ENCODE peak calls at places on chromosome 18, in seven cellular contexts. Y, M, S, L, R, E and T are unnamed samples.

GRCh38 chr18:26526128-26526965 is 22.0 kb downstream of the KCTD1 start:
- DNase-seq in Y (no peak), M (no peak), S (no peak), L (no peak), R (no peak), E (no peak), T (no peak)

GRCh38 chr18:13521418-13521817 is 204.9 kb downstream of the FAM210A start:
- DNase-seq in Y (no peak), M (no peak), S (no peak), L (no peak), R (no peak), E (no peak), T (no peak)

GRCh38 chr18:34117319-34117718 is 107.4 kb downstream of the NOL4 start:
- DNase-seq in Y (no peak), M (no peak), S (no peak), L (no peak), R (no peak), E (no peak), T (no peak)

GRCh38 chr18:26215247-26215970 is 10.8 kb upstream of the TAF4B start:
- DNase-seq in Y (no peak), M (no peak), S (no peak), L (peak), R (peak), E (no peak), T (no peak)

GRCh38 chr18:35045121-35045520 is 3.9 kb downstream of the MAPRE2 start:
- DNase-seq in Y (no peak), M (no peak), S (no peak), L (no peak), R (no peak), E (no peak), T (peak)

GRCh38 chr18:44771957-44772917 is 91.5 kb downstream of the SETBP1 start:
- DNase-seq in Y (peak), M (no peak), S (peak), L (no peak), R (no peak), E (peak), T (no peak)

GRCh38 chr18:9135912-9136314 is 668 bp upstream of the ANKRD12 start:
- DNase-seq in Y (no peak), M (peak), S (no peak), L (peak), R (no peak), E (no peak), T (peak)

GRCh38 chr18:28766027-28766426 is 589.1 kb upstream of the CDH2 start:
- DNase-seq in Y (no peak), M (no peak), S (no peak), L (no peak), R (no peak), E (no peak), T (no peak)

GRCh38 chr18:3451989-3452749 is 2.2 kb downstream of the TGIF1 start:
- DNase-seq in Y (peak), M (no peak), S (peak), L (no peak), R (no peak), E (peak), T (peak)

GRCh38 chr18:44552706-44553105 is 128.0 kb upstream of the SETBP1 start:
- DNase-seq in Y (no peak), M (no peak), S (no peak), L (no peak), R (no peak), E (no peak), T (no peak)

GRCh38 chr18:13445241-13445897 is 226.8 kb downstream of the LDLRAD4 start:
- DNase-seq in Y (no peak), M (no peak), S (no peak), L (no peak), R (no peak), E (peak), T (no peak)

GRCh38 chr18:58223717-58224424 is 179.8 kb downstream of the NEDD4L start:
- DNase-seq in Y (no peak), M (peak), S (no peak), L (no peak), R (no peak), E (peak), T (peak)

GRCh38 chr18:52160652-52161051 is 179.3 kb upstream of the DCC start:
- DNase-seq in Y (no peak), M (no peak), S (no peak), L (no peak), R (no peak), E (no peak), T (no peak)

GRCh38 chr18:12595571-12596255 is 62.2 kb downstream of the SPIRE1 start:
- DNase-seq in Y (no peak), M (no peak), S (no peak), L (no peak), R (no peak), E (no peak), T (no peak)

GRCh38 chr18:59437851-59438250 is 78.8 kb upstream of the LMAN1 start:
- DNase-seq in Y (no peak), M (no peak), S (no peak), L (no peak), R (no peak), E (no peak), T (no peak)

GRCh38 chr18:66344227-66344626 is 259.7 kb downstream of the CDH19 start:
- DNase-seq in Y (no peak), M (no peak), S (no peak), L (no peak), R (no peak), E (no peak), T (no peak)

GRCh38 chr18:55552498-55553189 is 35.3 kb downstream of the TCF4 start:
- DNase-seq in Y (no peak), M (no peak), S (no peak), L (no peak), R (no peak), E (no peak), T (no peak)

GRCh38 chr18:70333757-70334156 is 44.9 kb downstream of the SOCS6 start:
- DNase-seq in Y (no peak), M (peak), S (no peak), L (no peak), R (no peak), E (no peak), T (no peak)
- TF ChIP-seq POLR2A in Y (no peak), M (no peak), S (no peak), L (no peak), R (no peak), E (no peak), T (no peak)

GRCh38 chr18:48575658-48576453 is 37.0 kb downstream of the CTIF start:
- DNase-seq in Y (no peak), M (no peak), S (no peak), L (no peak), R (no peak), E (peak), T (no peak)
- TF ChIP-seq POLR2A in Y (no peak), M (no peak), S (no peak), L (no peak), R (no peak), E (no peak), T (no peak)

GRCh38 chr18:22167471-22168151 is 1.8 kb upstream of the GATA6 start:
- DNase-seq in Y (peak), M (peak), S (no peak), L (no peak), R (no peak), E (no peak), T (peak)
- TF ChIP-seq POLR2A in Y (peak), M (no peak), S (no peak), L (no peak), R (no peak), E (no peak), T (no peak)

DNA sequence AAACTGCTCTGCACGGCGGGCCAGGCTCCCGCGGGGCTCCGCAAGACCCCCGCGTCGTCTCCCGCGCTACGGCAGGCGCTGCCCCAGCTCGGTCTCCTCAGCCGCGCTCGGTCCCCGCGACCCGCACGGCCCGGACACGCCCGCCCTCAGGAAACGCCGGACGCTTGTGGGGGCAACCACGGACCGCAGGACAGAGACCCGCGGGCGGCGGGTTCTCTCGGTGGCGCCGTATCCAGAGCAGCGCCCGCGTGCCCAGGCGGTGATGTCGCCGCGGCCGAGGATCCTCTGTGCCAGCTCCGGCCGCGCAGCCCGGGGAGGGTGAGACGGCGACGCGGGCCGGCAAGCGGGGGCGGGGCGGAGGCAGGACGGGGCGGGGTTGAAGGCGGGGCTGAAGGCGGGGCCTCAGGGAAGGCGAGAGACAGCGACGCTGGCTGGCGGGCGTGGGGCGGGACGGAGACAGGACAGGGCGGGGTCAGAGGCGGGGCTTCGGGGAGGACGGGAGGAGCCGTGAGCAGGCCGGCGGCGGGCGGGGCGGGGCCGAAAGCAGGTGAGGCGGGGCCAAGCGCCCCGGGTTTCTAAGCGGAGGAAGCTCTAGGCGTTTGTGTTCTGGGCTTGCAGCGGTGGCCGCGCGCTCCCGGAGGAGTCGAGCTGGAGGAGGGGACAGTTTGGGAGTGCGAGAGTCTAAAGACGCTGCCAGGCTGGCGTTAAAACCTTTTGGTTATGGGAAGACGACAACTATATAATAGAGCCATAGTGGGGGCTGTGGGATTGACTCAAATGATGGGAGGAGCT is at the start of gene DSEL:
- DNase-seq in Y (peak), M (peak), S (peak), L (peak), R (peak), E (peak), T (peak)
- TF ChIP-seq POLR2A in Y (peak), M (peak), S (peak), L (no peak), R (no peak), E (no peak), T (no peak)

DNA sequence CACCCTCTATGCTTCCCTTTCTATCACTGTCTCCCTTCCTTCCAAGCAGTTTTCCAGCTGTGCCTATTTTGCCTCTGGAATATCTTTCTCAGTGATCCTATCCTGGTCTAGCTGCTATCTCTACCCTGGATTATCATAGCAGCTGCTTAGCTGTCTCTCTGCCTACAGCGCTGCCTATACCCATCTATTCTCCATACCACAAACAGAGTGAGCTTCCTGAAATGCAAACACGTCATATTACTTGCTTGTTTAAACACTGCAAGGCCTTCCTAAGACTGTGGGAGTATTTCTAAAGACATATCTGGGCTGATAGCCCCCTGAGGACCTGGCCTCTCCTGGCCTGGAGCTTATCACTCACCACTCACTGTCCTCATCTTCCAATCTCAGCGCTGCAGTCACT is 220.1 kb downstream of the NAPG start:
- DNase-seq in Y (no peak), M (no peak), S (no peak), L (no peak), R (no peak), E (no peak), T (no peak)
- TF ChIP-seq POLR2A in Y (no peak), M (no peak), S (no peak), L (no peak), R (no peak), E (no peak), T (no peak)

DNA sequence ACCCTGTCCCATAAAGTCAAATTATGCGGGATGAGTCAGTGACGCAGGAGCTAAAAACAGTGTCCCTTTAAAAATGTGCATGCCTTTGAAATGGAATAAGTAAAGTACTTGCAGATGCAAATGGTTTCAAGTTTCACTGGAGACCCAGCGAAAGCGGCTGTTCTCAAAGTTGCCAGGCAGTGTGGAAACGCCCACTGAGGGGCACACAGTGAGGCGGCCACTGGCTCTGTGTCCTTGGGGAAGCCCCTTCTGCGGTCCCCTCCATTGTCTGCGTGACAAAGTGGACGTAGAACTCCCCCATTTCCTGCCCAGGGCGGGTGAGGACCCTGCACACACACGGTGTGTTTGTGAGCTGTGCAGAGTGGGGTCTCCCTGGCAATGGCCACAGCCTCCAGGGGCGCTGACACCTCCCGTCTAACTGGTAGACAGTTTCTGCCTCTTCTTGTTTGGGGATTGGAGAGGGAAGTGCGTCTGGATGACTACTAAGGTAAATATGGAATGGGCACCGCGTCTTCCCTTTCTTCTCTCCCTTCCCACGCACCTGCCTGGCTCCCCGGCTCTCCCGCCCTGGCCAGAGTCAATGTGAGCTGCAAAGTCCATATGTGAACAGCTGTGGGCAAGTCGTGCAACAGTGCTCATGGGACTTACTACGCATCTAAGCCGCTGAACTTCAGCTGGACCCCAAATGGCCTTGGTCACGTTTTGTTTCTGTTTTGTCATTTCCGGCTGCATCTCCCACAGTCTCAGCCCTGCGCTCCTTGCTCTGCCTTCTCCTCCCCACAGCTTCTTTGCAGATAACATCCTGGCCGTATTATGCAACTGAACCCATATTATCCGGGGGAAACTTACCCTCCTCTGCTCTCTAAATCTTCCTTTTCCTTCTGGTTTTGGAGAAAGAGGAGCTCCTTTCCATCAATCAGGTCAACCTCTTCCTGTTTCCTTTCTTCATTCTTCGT is 33.7 kb upstream of the ZNF516 start:
- DNase-seq in Y (peak), M (no peak), S (peak), L (no peak), R (peak), E (peak), T (peak)
- TF ChIP-seq POLR2A in Y (peak), M (no peak), S (peak), L (no peak), R (no peak), E (no peak), T (no peak)